ENCODE peak calls at places on chromosome 11, in four cellular contexts. H is H1, J is GM12878, I is K562. F is an unnamed sample.

GRCh38 chr11:13098067-13098466 is 89.0 kb downstream of the RASSF10 start:
- DNase-seq in H (no peak), J (no peak), I (no peak), F (peak)

GRCh38 chr11:101721270-101721669 is 137.5 kb upstream of the TRPC6 start:
- DNase-seq in H (no peak), J (no peak), I (no peak), F (no peak)

GRCh38 chr11:125872138-125872491 is 15.4 kb upstream of the HYLS1 start:
- DNase-seq in H (no peak), J (no peak), I (no peak), F (no peak)

GRCh38 chr11:69563946-69564780 is 76.8 kb upstream of the CCND1 start:
- DNase-seq in H (no peak), J (no peak), I (no peak), F (peak)

GRCh38 chr11:63779044-63779443 is 10.5 kb upstream of the ZFTA start:
- DNase-seq in H (no peak), J (no peak), I (no peak), F (no peak)

GRCh38 chr11:86246293-86246675 is 1.7 kb downstream of the EED start:
- DNase-seq in H (no peak), J (no peak), I (no peak), F (no peak)

GRCh38 chr11:80315263-80315662 is 874.4 kb upstream of the TENM4 start:
- DNase-seq in H (no peak), J (no peak), I (no peak), F (no peak)

GRCh38 chr11:121711236-121711635 is 258.5 kb upstream of the SORL1-AS1 start:
- DNase-seq in H (no peak), J (no peak), I (no peak), F (peak)

GRCh38 chr11:36347384-36347906 is 51.4 kb downstream of the PRR5L start:
- DNase-seq in H (no peak), J (no peak), I (no peak), F (no peak)

GRCh38 chr11:62806611-62807121 is 1.4 kb upstream of the NXF1 start:
- DNase-seq in H (no peak), J (no peak), I (peak), F (no peak)

GRCh38 chr11:47004595-47005033 is 68.1 kb downstream of the CSTPP1 start:
- DNase-seq in H (no peak), J (no peak), I (peak), F (peak)

GRCh38 chr11:75773595-75774353 is 5.2 kb downstream of the DGAT2 start:
- DNase-seq in H (no peak), J (peak), I (no peak), F (no peak)

GRCh38 chr11:57376095-57376812 is 4.7 kb downstream of the PRG3 start:
- DNase-seq in H (no peak), J (no peak), I (no peak), F (no peak)

GRCh38 chr11:46738887-46739286 is 19.9 kb downstream of the F2 start:
- DNase-seq in H (no peak), J (no peak), I (no peak), F (no peak)

GRCh38 chr11:117907276-117908110 is 21.7 kb downstream of the TMPRSS13 start:
- DNase-seq in H (peak), J (peak), I (peak), F (peak)

GRCh38 chr11:124798991-124799383 is 1.2 kb downstream of the MSANTD2 start:
- DNase-seq in H (no peak), J (no peak), I (no peak), F (no peak)

GRCh38 chr11:73429121-73429740 is 53.0 kb downstream of the RELT start:
- DNase-seq in H (no peak), J (no peak), I (no peak), F (no peak)

GRCh38 chr11:102497061-102497460 is 33.5 kb downstream of the MMP7 start:
- DNase-seq in H (no peak), J (no peak), I (no peak), F (no peak)

GRCh38 chr11:43268161-43268560 is 43.6 kb upstream of the API5 start:
- DNase-seq in H (no peak), J (no peak), I (no peak), F (no peak)

GRCh38 chr11:36622431-36623136 is 24.5 kb upstream of the RAG2 start:
- DNase-seq in H (no peak), J (no peak), I (peak), F (peak)

GRCh38 chr11:57644748-57645715 is 4.7 kb downstream of the YPEL4 start:
- DNase-seq in H (no peak), J (no peak), I (peak), F (peak)

GRCh38 chr11:43384393-43384792 is 25.7 kb downstream of the TTC17 start:
- DNase-seq in H (no peak), J (no peak), I (no peak), F (no peak)

GRCh38 chr11:133694701-133695100 is 150.6 kb downstream of the SPATA19 start:
- DNase-seq in H (no peak), J (no peak), I (no peak), F (no peak)

GRCh38 chr11:3073029-3073435 is 15.8 kb upstream of the CARS1 start:
- DNase-seq in H (no peak), J (no peak), I (no peak), F (no peak)

GRCh38 chr11:83004855-83005556 is 66.7 kb downstream of the RAB30 start:
- DNase-seq in H (no peak), J (no peak), I (no peak), F (no peak)

GRCh38 chr11:79564288-79564925 is 123.6 kb upstream of the TENM4 start:
- DNase-seq in H (no peak), J (no peak), I (no peak), F (no peak)

GRCh38 chr11:90855531-90855930 is 632.7 kb upstream of the CHORDC1 start:
- DNase-seq in H (no peak), J (no peak), I (no peak), F (no peak)

GRCh38 chr11:14232652-14233051 is 126.3 kb downstream of the RRAS2 start:
- DNase-seq in H (no peak), J (no peak), I (peak), F (no peak)

GRCh38 chr11:134405841-134406240 is 6.2 kb downstream of the B3GAT1 start:
- DNase-seq in H (no peak), J (no peak), I (no peak), F (no peak)

GRCh38 chr11:1517117-1518005 is 30.8 kb upstream of the MOB2 start:
- DNase-seq in H (no peak), J (no peak), I (no peak), F (no peak)

GRCh38 chr11:129252621-129253020 is 60.5 kb upstream of the ARHGAP32 start:
- DNase-seq in H (peak), J (no peak), I (no peak), F (no peak)

GRCh38 chr11:112322173-112322813 is 61.6 kb upstream of the PLET1 start:
- DNase-seq in H (no peak), J (no peak), I (no peak), F (no peak)
- TF ChIP-seq JUND in H (no peak), J (no peak), I (no peak), F (no peak)

DNA sequence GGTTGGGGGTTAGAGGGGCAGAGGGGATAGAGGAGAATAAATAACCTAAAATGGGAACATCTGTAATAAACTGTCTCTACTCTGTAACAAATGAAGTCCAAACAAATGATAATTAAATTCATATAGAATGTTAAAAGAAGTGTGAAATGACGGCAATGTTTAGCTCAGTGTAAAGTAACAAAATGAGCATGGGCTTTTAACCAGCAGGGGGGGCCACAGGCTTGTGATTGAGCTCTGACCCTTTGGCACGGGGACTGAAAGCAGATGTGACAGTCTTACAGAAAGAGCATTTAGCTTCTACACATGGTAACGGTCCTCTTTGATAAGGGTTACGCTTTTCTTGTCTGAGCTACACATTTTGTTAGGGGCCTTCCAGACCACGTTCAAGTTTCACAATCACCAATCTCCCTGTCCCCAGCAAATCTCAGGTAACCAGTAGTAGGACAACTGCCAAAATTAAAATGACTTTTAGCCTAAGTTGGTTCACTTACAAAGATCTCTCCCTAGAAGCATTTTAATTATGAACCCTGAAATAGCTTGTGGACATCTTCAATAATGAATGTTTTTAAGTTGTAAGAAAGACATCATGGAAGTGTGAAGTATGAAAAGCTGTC is 262.5 kb downstream of the DCDC1 start:
- DNase-seq in H (peak), J (no peak), I (peak), F (peak)
- TF ChIP-seq SRF in H (no peak), J (no peak), I (no peak), F (no peak)

DNA sequence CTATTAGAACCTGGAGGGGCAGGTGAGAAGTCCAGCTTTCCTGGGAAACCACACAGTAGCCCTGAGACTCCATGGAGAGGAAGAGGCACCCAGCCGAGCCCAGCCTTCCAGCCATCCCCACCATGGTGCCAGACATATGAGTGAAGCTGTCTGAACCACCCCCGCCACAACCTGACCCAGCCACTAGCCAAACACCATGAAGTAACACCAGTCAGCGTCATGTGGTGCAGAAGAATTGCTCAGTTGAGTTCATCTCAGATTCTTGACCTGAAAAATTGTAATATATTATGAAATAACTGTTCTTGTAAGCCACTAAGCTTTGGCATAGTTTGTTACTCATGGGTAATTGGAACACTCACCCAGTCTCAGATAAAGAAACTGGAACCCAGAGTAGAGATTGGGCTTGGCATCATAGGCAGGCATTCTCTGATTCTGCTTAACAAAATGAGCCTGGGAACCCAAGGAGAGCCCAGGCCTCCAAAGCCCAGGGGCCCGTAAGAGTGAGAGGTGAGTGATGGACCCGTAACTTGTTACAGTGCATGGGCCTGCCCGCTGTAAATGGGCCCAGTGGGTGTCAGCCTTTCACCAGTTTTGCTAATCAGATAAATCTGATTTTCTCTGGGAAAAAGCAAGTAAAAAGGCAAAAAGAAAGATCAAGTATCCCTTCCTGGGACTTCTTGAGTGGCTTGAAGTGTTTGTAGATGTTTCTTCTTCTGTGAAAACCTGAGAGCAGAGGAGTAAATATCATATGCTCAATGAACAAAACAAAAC is 305.5 kb downstream of the DDX10 start:
- DNase-seq in H (no peak), J (no peak), I (no peak), F (no peak)
- TF ChIP-seq TAF1 in H (no peak), J (no peak), I (no peak), F (no peak)

GRCh38 chr11:130911306-130911705 is 5.0 kb downstream of the SNX19 start:
- DNase-seq in H (no peak), J (no peak), I (no peak), F (no peak)

GRCh38 chr11:130909650-130910049 is 6.6 kb downstream of the SNX19 start:
- DNase-seq in H (no peak), J (no peak), I (no peak), F (no peak)

GRCh38 chr11:130907229-130907628 is 9.1 kb downstream of the SNX19 start:
- DNase-seq in H (no peak), J (no peak), I (no peak), F (no peak)

GRCh38 chr11:130908061-130908460 is 8.2 kb downstream of the SNX19 start:
- DNase-seq in H (no peak), J (no peak), I (no peak), F (no peak)

DNA sequence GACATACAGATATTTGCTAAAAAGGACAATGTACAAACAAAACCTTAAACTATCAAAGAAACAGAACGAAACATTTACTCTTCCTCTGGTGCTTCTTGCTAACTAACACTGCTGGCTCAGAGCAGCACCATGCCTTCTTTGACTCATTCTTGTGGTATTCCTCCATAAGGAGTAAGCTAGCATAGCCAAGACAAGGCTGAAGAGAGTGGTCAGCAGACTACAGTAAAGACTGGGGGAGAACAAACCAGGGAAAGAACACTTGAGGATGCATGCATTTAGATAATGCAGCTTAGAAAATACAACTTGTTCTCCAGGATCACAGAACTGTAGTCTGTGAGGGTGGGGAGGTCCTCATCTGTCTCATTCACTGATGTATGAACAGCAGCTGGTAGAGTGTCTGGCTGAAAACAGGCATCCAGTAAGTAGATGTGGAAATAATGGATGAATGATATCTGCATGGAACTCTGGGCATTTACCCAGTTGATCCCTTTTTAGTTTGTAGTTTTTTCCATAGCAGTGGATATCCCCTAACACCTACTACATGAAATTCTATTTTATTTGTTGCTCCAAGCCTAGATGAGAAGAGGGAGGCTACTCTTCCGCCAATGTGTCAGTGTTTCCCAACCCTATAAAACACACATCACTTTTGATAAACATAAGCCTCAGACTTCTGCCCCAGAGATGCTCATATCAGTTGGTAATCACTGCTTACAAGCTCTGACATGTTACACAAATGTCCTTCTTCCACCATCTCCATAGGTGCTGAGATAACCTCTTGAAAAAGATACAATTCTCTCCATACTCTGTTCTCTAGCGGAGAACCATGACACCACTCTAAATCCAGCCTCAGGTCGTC is 7.3 kb downstream of the SNX19 start:
- DNase-seq in H (no peak), J (no peak), I (no peak), F (no peak)
- TF ChIP-seq JUND in H (no peak), J (no peak), I (no peak), F (no peak)

DNA sequence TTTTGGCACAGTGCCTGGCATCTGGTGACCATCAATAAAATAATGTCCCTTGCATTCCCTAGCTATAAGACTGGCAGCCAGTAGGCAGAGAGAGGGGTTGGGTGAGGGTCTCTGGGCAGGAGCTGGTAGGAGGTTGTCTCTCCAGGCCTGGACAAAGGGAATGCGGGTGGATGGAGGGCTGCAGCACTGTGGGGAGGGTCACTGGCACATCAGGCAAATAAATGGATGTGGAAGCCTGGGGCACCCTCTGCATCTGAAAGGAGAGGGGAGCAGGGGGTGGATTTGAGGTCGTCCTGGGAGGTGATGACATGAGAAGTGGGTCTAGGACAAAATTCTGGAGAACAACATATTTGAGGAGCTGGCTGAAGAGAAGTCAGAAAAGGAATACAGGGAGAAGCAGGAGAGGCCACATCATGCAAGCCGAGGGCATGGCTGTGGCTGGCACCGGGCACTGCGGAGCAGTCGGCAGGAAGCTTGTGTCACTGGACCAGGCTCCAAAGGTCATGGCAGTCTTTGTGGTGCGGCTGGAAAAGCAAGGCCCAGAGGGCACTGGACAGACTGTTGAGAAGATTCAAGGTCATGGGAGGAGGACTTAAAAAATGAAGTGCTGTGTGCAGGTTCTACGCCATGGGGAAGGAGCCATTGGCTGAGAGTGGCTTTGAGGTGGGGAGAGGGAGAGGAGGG is 36.5 kb upstream of the THY1 start:
- DNase-seq in H (no peak), J (no peak), I (no peak), F (no peak)
- TF ChIP-seq SRF in H (no peak), J (no peak), I (no peak), F (no peak)

GRCh38 chr11:132646890-132647289 is 885.4 kb downstream of the OPCML start:
- DNase-seq in H (no peak), J (no peak), I (no peak), F (no peak)
- TF ChIP-seq TAF1 in H (no peak), J (no peak), I (no peak), F (no peak)

GRCh38 chr11:12079726-12080556 is 30.4 kb upstream of the MICAL2 start:
- DNase-seq in H (no peak), J (no peak), I (no peak), F (peak)

GRCh38 chr11:12076840-12077534 is 33.4 kb upstream of the MICAL2 start:
- DNase-seq in H (no peak), J (no peak), I (no peak), F (no peak)

GRCh38 chr11:12075291-12075690 is 35.1 kb upstream of the MICAL2 start:
- DNase-seq in H (no peak), J (no peak), I (no peak), F (no peak)

GRCh38 chr11:12075822-12076821 is 34.3 kb upstream of the MICAL2 start:
- DNase-seq in H (no peak), J (no peak), I (no peak), F (no peak)

DNA sequence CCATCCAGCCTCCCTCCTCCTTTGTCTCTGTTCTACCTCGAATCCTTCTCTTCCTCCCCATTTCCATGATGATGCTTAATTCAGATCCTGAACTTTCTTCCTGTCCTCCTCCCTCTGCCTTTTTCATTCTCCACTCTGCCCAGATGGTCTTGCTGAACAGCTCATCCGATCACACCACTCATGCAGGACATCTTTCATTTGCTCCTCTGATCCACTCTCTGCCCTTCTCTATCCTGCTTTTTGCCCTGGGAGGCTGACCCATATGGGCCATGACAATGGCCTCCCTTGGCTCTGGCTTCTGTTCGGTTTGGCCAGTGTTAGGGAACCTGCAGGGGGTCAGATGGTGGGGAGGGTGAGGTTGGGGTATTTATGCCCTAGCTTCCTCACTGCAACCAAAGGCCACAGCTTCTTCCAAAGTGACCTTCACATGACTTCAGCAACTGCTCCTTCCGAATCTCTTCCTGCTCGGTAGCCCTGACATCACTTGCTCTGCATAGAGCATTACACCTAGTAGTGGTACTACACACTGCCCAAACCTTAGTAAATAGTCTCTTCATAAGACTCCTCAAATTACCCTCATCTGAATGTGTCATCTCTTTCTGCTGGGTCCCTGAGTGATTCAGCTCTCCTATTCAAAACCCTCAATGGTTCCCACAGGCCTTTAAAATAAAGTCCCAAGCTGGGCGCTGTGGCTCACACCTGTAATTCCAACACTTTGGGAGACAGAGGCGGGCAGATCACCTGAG is 32.7 kb upstream of the MICAL2 start:
- DNase-seq in H (no peak), J (no peak), I (no peak), F (no peak)
- TF ChIP-seq JUND in H (no peak), J (no peak), I (no peak), F (no peak)

F was measured in HepG2.